ENCODE peak calls at places on chromosomes 4 and X, in six cellular contexts. B is dermis blood vessel endothelial cell; C is stimulated activated CD4-positive, alpha-beta T cell treated with anti-CD3 and anti-CD28 coated beads, Interleukin-1b, Interleukin-23, amount 100 ng/mL, for 1 hour; E is progenitor cell of endocrine pancreas; X is ureter; V is heart right ventricle. M is an unnamed sample.
A peak's percentile ranks its signal among the peaks of the same experiment; 100 is the strongest.

GRCh38 chr4:1510931-1511330 is 104.7 kb upstream of the NKX1-1 start:
- DNase-seq in B (no peak), V (no peak), X (no peak), C (no peak), E (no peak), M (no peak)

GRCh38 chr4:3291969-3292570 is 751 bp upstream of the RGS12 start:
- DNase-seq in B (peak; percentile 52), X (peak; percentile 58), C (no peak), E (peak; percentile 39), V (peak; percentile 45), M (peak; percentile 84)

GRCh38 chr4:186255122-186255521 is 10.9 kb upstream of the F11 start:
- DNase-seq in C (no peak), X (no peak), E (no peak), B (no peak), V (no peak), M (no peak)

GRCh38 chr4:5824635-5825034 is 68.3 kb downstream of the CRMP1 start:
- DNase-seq in X (no peak), B (peak; percentile 72), E (no peak), V (no peak), C (no peak), M (no peak)

GRCh38 chr4:156312261-156312847 is 358.7 kb upstream of the CTSO start:
- DNase-seq in C (no peak), E (no peak), X (no peak), B (no peak), V (no peak), M (no peak)

GRCh38 chr4:157128395-157128794 is 52.4 kb downstream of the GLRB start:
- DNase-seq in B (peak; percentile 54), X (no peak), C (no peak), V (no peak), E (no peak), M (no peak)

GRCh38 chr4:1939664-1940509 is 68.7 kb downstream of the NSD2 start:
- DNase-seq in B (peak; percentile 81), C (no peak), V (no peak), X (no peak), E (no peak), M (no peak)

GRCh38 chr4:161554372-161554990 is 609.3 kb downstream of the FSTL5 start:
- DNase-seq in B (peak; percentile 78), C (no peak), V (no peak), X (no peak), E (no peak), M (no peak)

GRCh38 chrX:68807818-68808217 is 21.0 kb upstream of the EFNB1 start:
- DNase-seq in V (no peak), E (no peak), B (peak; percentile 56), C (no peak), X (no peak), M (no peak)

GRCh38 chr4:126269106-126269505 is 954.4 kb downstream of the FAT4 start:
- DNase-seq in X (no peak), E (no peak), B (no peak), C (no peak), V (peak; percentile 29), M (no peak)

GRCh38 chr4:101141855-101142254 is 205.5 kb downstream of the PPP3CA start:
- DNase-seq in E (no peak), C (no peak), B (no peak), X (no peak), V (no peak), M (no peak)

GRCh38 chrX:36908801-36909403 is 99.3 kb upstream of the FAM47C start:
- DNase-seq in E (no peak), V (no peak), B (peak; percentile 45), C (no peak), X (no peak), M (no peak)

GRCh38 chr4:13541176-13541604 is 3.1 kb downstream of the NKX3-2 start:
- DNase-seq in X (no peak), B (no peak), V (no peak), C (no peak), E (no peak), M (no peak)

GRCh38 chr4:95547708-95548471 is 883 bp downstream of the UNC5C start:
- DNase-seq in B (peak; percentile 21), E (peak; percentile 17), X (no peak), C (no peak), V (peak; percentile 23), M (no peak)

GRCh38 chr4:145618210-145618911 is 824 bp upstream of the MMAA start:
- DNase-seq in B (peak; percentile 39), E (no peak), V (no peak), C (no peak), X (no peak), M (no peak)

GRCh38 chrX:115894087-115894486 is 276.5 kb upstream of the AGTR2 start:
- DNase-seq in E (no peak), B (no peak), C (no peak), X (peak; percentile 50), V (no peak), M (no peak)

GRCh38 chr4:118141240-118141639 is 107.0 kb downstream of the NDST3 start:
- DNase-seq in C (no peak), E (no peak), X (no peak), B (no peak), V (no peak), M (no peak)

GRCh38 chr4:65599335-65599734 is 71.0 kb downstream of the EPHA5 start:
- DNase-seq in B (no peak), V (no peak), E (no peak), C (no peak), X (no peak), M (no peak)

GRCh38 chr4:84750260-84750955 is 167.5 kb downstream of the CDS1 start:
- DNase-seq in B (peak; percentile 72), E (no peak), V (no peak), C (no peak), X (no peak), M (no peak)

GRCh38 chr4:21879187-21879586 is 69.4 kb downstream of the KCNIP4 start:
- DNase-seq in V (no peak), C (no peak), E (no peak), X (no peak), B (peak; percentile 51), M (no peak)

GRCh38 chr4:84870398-84871163 is 95.9 kb downstream of the WDFY3 start:
- DNase-seq in E (no peak), V (no peak), X (no peak), B (peak; percentile 90), C (no peak), M (no peak)

GRCh38 chr4:15778191-15778741 is at the start of gene CD38:
- DNase-seq in B (peak; percentile 13), V (peak; percentile 15), C (no peak), E (no peak), X (peak; percentile 50), M (no peak)

GRCh38 chr4:172650758-172651495 is 517.7 kb upstream of the GALNT7 start:
- DNase-seq in E (no peak), B (no peak), V (no peak), C (no peak), X (no peak), M (no peak)

GRCh38 chr4:5976431-5976830 is 41.8 kb downstream of the C4orf50 start:
- DNase-seq in V (no peak), B (no peak), C (no peak), X (no peak), E (no peak), M (peak; percentile 33)

GRCh38 chr4:22670953-22671352 is 21.8 kb upstream of the GBA3 start:
- DNase-seq in V (no peak), C (no peak), B (no peak), E (no peak), X (no peak), M (no peak)

GRCh38 chr4:42588909-42589308 is 68.0 kb downstream of the ATP8A1 start:
- DNase-seq in B (no peak), E (no peak), V (no peak), X (no peak), C (no peak), M (no peak)

GRCh38 chr4:46992338-46992737 is 1.0 kb downstream of the GABRA4 start:
- DNase-seq in X (no peak), V (no peak), E (no peak), B (no peak), C (no peak), M (no peak)

GRCh38 chrX:14697453-14697852 is 168.1 kb downstream of the GLRA2 start:
- DNase-seq in E (no peak), C (no peak), X (no peak), V (no peak), B (peak; percentile 27), M (no peak)

GRCh38 chrX:78555401-78555980 is 103.6 kb downstream of the RTL3 start:
- DNase-seq in C (no peak), B (peak; percentile 10), X (no peak), E (no peak), V (no peak), M (no peak)

GRCh38 chr4:41204400-41204978 is 9.9 kb downstream of the APBB2 start:
- DNase-seq in X (no peak), B (peak; percentile 91), C (no peak), V (peak; percentile 66), E (no peak), M (no peak)

GRCh38 chrX:9257718-9258117 is 207.1 kb upstream of the TBL1X start:
- DNase-seq in X (no peak), B (no peak), V (no peak), E (no peak), C (no peak), M (no peak)

GRCh38 chrX:9489234-9489633 is 24.4 kb downstream of the TBL1X start:
- DNase-seq in E (no peak), B (no peak), V (no peak), X (no peak), C (no peak), M (no peak)

GRCh38 chr4:150280975-150281374 is 202.7 kb downstream of the DCLK2 start:
- DNase-seq in C (no peak), X (no peak), B (no peak), E (no peak), V (no peak), M (no peak)

GRCh38 chr4:39047691-39048090 is 14.3 kb upstream of the KLHL5 start:
- DNase-seq in E (no peak), X (no peak), C (no peak), B (no peak), V (no peak), M (no peak)

GRCh38 chr4:182212211-182212761 is 30.9 kb upstream of the TENM3 start:
- DNase-seq in V (no peak), B (no peak), E (no peak), C (no peak), X (no peak), M (no peak)

GRCh38 chr4:92100980-92101379 is 202.8 kb upstream of the GRID2 start:
- DNase-seq in C (no peak), E (no peak), B (no peak), V (no peak), X (no peak), M (no peak)